ENCODE peak calls at places on chromosomes 13 and 19, in six cellular contexts. T, Z, J, O, V and Q are unnamed samples.

GRCh38 chr13:59666504-59666903 is 497.2 kb downstream of the DIAPH3 start:
- DNase-seq in Z (no peak), J (no peak), O (no peak), V (no peak), T (peak), Q (peak)

GRCh38 chr19:1590641-1591397 is 1.8 kb downstream of the MBD3 start:
- DNase-seq in V (no peak), J (no peak), Z (no peak), T (no peak), O (no peak), Q (no peak)

GRCh38 chr19:5271145-5271544 is 69.5 kb downstream of the PTPRS start:
- DNase-seq in V (no peak), O (no peak), J (no peak), T (no peak), Z (no peak), Q (no peak)

GRCh38 chr13:81795710-81796109 is 1454.8 kb upstream of the SPRY2 start:
- DNase-seq in V (no peak), J (no peak), Z (no peak), O (no peak), T (no peak), Q (no peak)

GRCh38 chr13:58452123-58452623 is 820.6 kb downstream of the PCDH17 start:
- DNase-seq in V (no peak), O (no peak), T (no peak), Z (no peak), J (no peak), Q (no peak)

GRCh38 chr19:35055715-35056179 is 14.2 kb downstream of the HPN start:
- DNase-seq in T (no peak), Z (no peak), V (no peak), O (no peak), J (no peak), Q (no peak)

GRCh38 chr19:28582807-28583206 is 630.1 kb downstream of the UQCRFS1 start:
- DNase-seq in V (no peak), Z (no peak), O (no peak), T (no peak), J (no peak), Q (no peak)

GRCh38 chr19:33622809-33623511 is 1.2 kb downstream of the CHST8 start:
- DNase-seq in V (no peak), J (no peak), T (no peak), Z (no peak), O (no peak), Q (no peak)

GRCh38 chr19:49339364-49340068 is 4.3 kb downstream of the CD37 start:
- DNase-seq in Z (peak), J (peak), T (peak), V (no peak), O (peak), Q (peak)

GRCh38 chr19:4488496-4488895 is 16.4 kb downstream of the HDGFL2 start:
- DNase-seq in T (no peak), Z (no peak), V (no peak), J (no peak), O (no peak), Q (no peak)

GRCh38 chr13:95243207-95243606 is 58.0 kb downstream of the ABCC4 start:
- DNase-seq in O (no peak), T (no peak), Z (no peak), J (no peak), V (no peak), Q (no peak)

GRCh38 chr13:86729206-86729605 is 930.0 kb upstream of the SLITRK6 start:
- DNase-seq in T (no peak), O (no peak), J (no peak), V (no peak), Z (no peak), Q (no peak)

GRCh38 chr13:114017028-114017630 is 43.3 kb upstream of the C13orf46 start:
- DNase-seq in T (peak), O (no peak), J (no peak), Z (no peak), V (no peak), Q (no peak)

GRCh38 chr19:45315304-45315703 is 7.4 kb downstream of the CKM start:
- DNase-seq in Z (no peak), J (no peak), T (no peak), V (no peak), O (no peak), Q (no peak)

GRCh38 chr19:45311640-45312039 is 11.0 kb downstream of the CKM start:
- DNase-seq in T (no peak), V (no peak), O (no peak), Z (no peak), J (no peak), Q (no peak)

GRCh38 chr19:45314708-45315107 is 8.0 kb downstream of the CKM start:
- DNase-seq in T (no peak), V (no peak), Z (no peak), O (no peak), J (no peak), Q (no peak)
- TF ChIP-seq CTCF in T (no peak), V (no peak), Z (no peak), O (no peak), J (no peak), Q (no peak)

GRCh38 chr19:42368765-42369164 is 21.3 kb downstream of the CNFN start:
- DNase-seq in V (no peak), Z (no peak), O (no peak), T (no peak), J (no peak), Q (no peak)

GRCh38 chr19:42369433-42370067 is 20.5 kb downstream of the CNFN start:
- DNase-seq in V (no peak), O (no peak), Z (no peak), J (no peak), T (no peak), Q (no peak)

GRCh38 chr19:42367929-42368328 is 22.2 kb downstream of the CNFN start:
- DNase-seq in Z (no peak), V (no peak), T (no peak), O (no peak), J (no peak), Q (no peak)

GRCh38 chr19:42366676-42367075 is 23.4 kb downstream of the CNFN start:
- DNase-seq in O (no peak), J (no peak), V (no peak), T (no peak), Z (no peak), Q (no peak)

GRCh38 chr19:42368360-42368759 is 21.7 kb downstream of the CNFN start:
- DNase-seq in V (no peak), J (no peak), Z (no peak), O (no peak), T (no peak), Q (no peak)
- TF ChIP-seq CTCF in V (no peak), J (no peak), Z (no peak), O (no peak), T (no peak), Q (no peak)

GRCh38 chr13:111037838-111038397 is 77.2 kb upstream of the ARHGEF7 start:
- DNase-seq in T (peak), V (no peak), J (no peak), O (no peak), Z (no peak), Q (no peak)

GRCh38 chr13:111034811-111035210 is 80.3 kb upstream of the ARHGEF7 start:
- DNase-seq in O (no peak), V (peak), T (peak), Z (no peak), J (no peak), Q (no peak)

GRCh38 chr13:111036665-111037064 is 78.4 kb upstream of the ARHGEF7 start:
- DNase-seq in Z (no peak), V (no peak), J (no peak), T (no peak), O (no peak), Q (no peak)

GRCh38 chr13:111033172-111034133 is 81.7 kb upstream of the ARHGEF7 start:
- DNase-seq in T (no peak), V (no peak), J (no peak), O (no peak), Z (no peak), Q (no peak)

GRCh38 chr13:111035861-111036260 is 79.2 kb upstream of the ARHGEF7 start:
- DNase-seq in O (no peak), T (no peak), V (no peak), Z (no peak), J (no peak), Q (no peak)
- TF ChIP-seq CTCF in O (no peak), T (no peak), V (no peak), Z (no peak), J (no peak), Q (no peak)

GRCh38 chr19:44718441-44719261 is 19.7 kb downstream of the CEACAM16 start:
- DNase-seq in J (no peak), Z (no peak), O (peak), V (no peak), T (peak), Q (no peak)
- TF ChIP-seq CTCF in J (no peak), Z (no peak), O (no peak), V (no peak), T (no peak), Q (no peak)

DNA sequence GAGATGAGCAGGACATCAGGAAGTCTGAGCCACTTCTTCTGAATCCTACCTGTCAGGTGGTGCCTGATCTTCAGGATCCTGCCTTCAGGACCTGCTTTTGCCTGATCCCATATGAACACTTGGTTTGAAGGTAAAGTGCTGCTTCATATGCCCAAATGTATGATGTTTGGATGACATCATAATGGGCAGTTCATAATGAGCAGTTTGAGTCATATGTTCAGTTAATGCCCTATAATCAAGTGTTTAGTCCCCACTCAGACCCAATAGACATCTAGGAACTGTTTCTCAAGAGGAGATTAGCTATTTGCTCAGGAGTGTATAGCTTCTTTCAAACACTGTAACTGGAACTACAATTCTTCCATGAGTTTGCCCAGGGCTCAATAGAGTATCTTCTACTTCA is 58.8 kb downstream of the POLR1D start:
- DNase-seq in V (no peak), J (no peak), T (no peak), Z (no peak), O (no peak), Q (no peak)
- TF ChIP-seq CTCF in V (no peak), J (no peak), T (no peak), Z (no peak), O (no peak), Q (no peak)

GRCh38 chr13:52703482-52703881 is 36.1 kb downstream of the CNMD start:
- DNase-seq in T (no peak), V (no peak), J (no peak), O (no peak), Z (no peak), Q (no peak)

GRCh38 chr13:52711277-52711676 is 28.3 kb downstream of the CNMD start:
- DNase-seq in Z (no peak), J (no peak), V (no peak), O (no peak), T (no peak), Q (no peak)

GRCh38 chr13:52701728-52702480 is 37.7 kb downstream of the CNMD start:
- DNase-seq in Z (no peak), J (no peak), V (no peak), O (no peak), T (no peak), Q (no peak)

GRCh38 chr13:52706074-52706473 is 33.5 kb downstream of the CNMD start:
- DNase-seq in O (no peak), Z (no peak), T (peak), J (no peak), V (no peak), Q (no peak)

DNA sequence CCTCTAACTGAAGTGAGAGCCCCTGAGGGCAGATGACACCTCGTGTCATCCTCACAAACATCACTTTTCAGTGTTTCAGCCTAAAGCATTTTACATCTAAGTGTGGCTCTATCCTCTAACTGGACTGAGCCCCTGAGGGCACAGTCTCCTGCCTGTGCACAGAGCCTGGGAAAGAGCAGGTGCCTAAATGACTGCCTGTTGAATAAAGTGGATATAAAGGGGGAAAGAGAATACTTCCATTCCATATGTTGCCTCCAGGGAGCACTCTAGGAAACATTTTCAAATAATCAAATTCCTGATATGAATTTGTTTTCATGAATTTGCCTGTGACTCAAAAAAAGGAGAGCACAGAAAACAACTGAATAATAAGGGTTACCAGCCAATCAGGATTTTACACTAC is 32.2 kb downstream of the CNMD start:
- DNase-seq in Z (no peak), V (peak), J (no peak), O (no peak), T (no peak), Q (no peak)
- TF ChIP-seq CTCF in Z (peak), V (peak), J (no peak), O (no peak), T (no peak), Q (no peak)